ENCODE peak calls at places on chromosomes 11 and 22, in ten cellular contexts. One of them, this sample, is unnamed.

GRCh38 chr11:69425895-69426544 is 55.4 kb upstream of the LINC01488 start:
- DNase-seq in AG04449: no peak
- DNase-seq in fibroblast of pulmonary artery: no peak
- DNase-seq in psoas muscle: no peak
- DNase-seq in cardiac fibroblast: no peak
- DNase-seq in ovary: no peak
- DNase-seq in choroid plexus epithelial cell: no peak
- DNase-seq in mucosa of descending colon: peak
- DNase-seq in astrocyte of the cerebellum: no peak
- DNase-seq in progenitor cell of endocrine pancreas: no peak
- DNase-seq in this sample: no peak

GRCh38 chr22:44329179-44329796 is 16.5 kb upstream of the SHISAL1 start:
- DNase-seq in AG04449: no peak
- DNase-seq in fibroblast of pulmonary artery: no peak
- DNase-seq in psoas muscle: no peak
- DNase-seq in cardiac fibroblast: peak
- DNase-seq in ovary: no peak
- DNase-seq in choroid plexus epithelial cell: peak
- DNase-seq in mucosa of descending colon: no peak
- DNase-seq in astrocyte of the cerebellum: no peak
- DNase-seq in progenitor cell of endocrine pancreas: no peak
- DNase-seq in this sample: no peak

GRCh38 chr11:44531116-44531504 is 34.4 kb upstream of the CD82 start:
- DNase-seq in AG04449: no peak
- DNase-seq in fibroblast of pulmonary artery: no peak
- DNase-seq in psoas muscle: no peak
- DNase-seq in cardiac fibroblast: no peak
- DNase-seq in ovary: no peak
- DNase-seq in choroid plexus epithelial cell: no peak
- DNase-seq in mucosa of descending colon: no peak
- DNase-seq in astrocyte of the cerebellum: no peak
- DNase-seq in progenitor cell of endocrine pancreas: no peak
- DNase-seq in this sample: no peak

GRCh38 chr22:24270556-24271405 is at the start of gene SPECC1L:
- DNase-seq in AG04449: no peak
- DNase-seq in fibroblast of pulmonary artery: peak
- DNase-seq in psoas muscle: peak
- DNase-seq in cardiac fibroblast: peak
- DNase-seq in ovary: peak
- DNase-seq in choroid plexus epithelial cell: peak
- DNase-seq in mucosa of descending colon: peak
- DNase-seq in astrocyte of the cerebellum: peak
- DNase-seq in progenitor cell of endocrine pancreas: peak
- DNase-seq in this sample: no peak

GRCh38 chr11:13316528-13316961 is 39.0 kb downstream of the BMAL1 start:
- DNase-seq in AG04449: no peak
- DNase-seq in fibroblast of pulmonary artery: peak
- DNase-seq in psoas muscle: peak
- DNase-seq in cardiac fibroblast: peak
- DNase-seq in ovary: peak
- DNase-seq in choroid plexus epithelial cell: peak
- DNase-seq in mucosa of descending colon: no peak
- DNase-seq in astrocyte of the cerebellum: peak
- DNase-seq in progenitor cell of endocrine pancreas: no peak
- DNase-seq in this sample: peak

GRCh38 chr11:64786308-64786707 is 8.0 kb upstream of the SF1 start:
- DNase-seq in AG04449: no peak
- DNase-seq in fibroblast of pulmonary artery: no peak
- DNase-seq in psoas muscle: no peak
- DNase-seq in cardiac fibroblast: no peak
- DNase-seq in ovary: peak
- DNase-seq in choroid plexus epithelial cell: no peak
- DNase-seq in mucosa of descending colon: no peak
- DNase-seq in astrocyte of the cerebellum: no peak
- DNase-seq in progenitor cell of endocrine pancreas: no peak
- DNase-seq in this sample: no peak

GRCh38 chr11:28963189-28963588 is 855.0 kb downstream of the METTL15 start:
- DNase-seq in AG04449: peak
- DNase-seq in fibroblast of pulmonary artery: peak
- DNase-seq in psoas muscle: no peak
- DNase-seq in cardiac fibroblast: peak
- DNase-seq in ovary: no peak
- DNase-seq in choroid plexus epithelial cell: peak
- DNase-seq in mucosa of descending colon: no peak
- DNase-seq in astrocyte of the cerebellum: no peak
- DNase-seq in progenitor cell of endocrine pancreas: no peak
- DNase-seq in this sample: no peak

GRCh38 chr11:29124436-29124835 is 892.4 kb downstream of the KCNA4 start:
- DNase-seq in AG04449: no peak
- DNase-seq in fibroblast of pulmonary artery: no peak
- DNase-seq in psoas muscle: no peak
- DNase-seq in cardiac fibroblast: no peak
- DNase-seq in ovary: no peak
- DNase-seq in choroid plexus epithelial cell: no peak
- DNase-seq in mucosa of descending colon: no peak
- DNase-seq in astrocyte of the cerebellum: no peak
- DNase-seq in progenitor cell of endocrine pancreas: no peak
- DNase-seq in this sample: no peak

GRCh38 chr11:46675288-46675851 is 25.0 kb downstream of the ARHGAP1 start:
- DNase-seq in AG04449: no peak
- DNase-seq in fibroblast of pulmonary artery: peak
- DNase-seq in psoas muscle: peak
- DNase-seq in cardiac fibroblast: peak
- DNase-seq in ovary: peak
- DNase-seq in choroid plexus epithelial cell: peak
- DNase-seq in mucosa of descending colon: peak
- DNase-seq in astrocyte of the cerebellum: peak
- DNase-seq in progenitor cell of endocrine pancreas: no peak
- DNase-seq in this sample: no peak

GRCh38 chr11:128548655-128549255 is 38.6 kb downstream of the ETS1 start:
- DNase-seq in AG04449: no peak
- DNase-seq in fibroblast of pulmonary artery: peak
- DNase-seq in psoas muscle: peak
- DNase-seq in cardiac fibroblast: peak
- DNase-seq in ovary: peak
- DNase-seq in choroid plexus epithelial cell: peak
- DNase-seq in mucosa of descending colon: peak
- DNase-seq in astrocyte of the cerebellum: no peak
- DNase-seq in progenitor cell of endocrine pancreas: no peak
- DNase-seq in this sample: no peak

DNA sequence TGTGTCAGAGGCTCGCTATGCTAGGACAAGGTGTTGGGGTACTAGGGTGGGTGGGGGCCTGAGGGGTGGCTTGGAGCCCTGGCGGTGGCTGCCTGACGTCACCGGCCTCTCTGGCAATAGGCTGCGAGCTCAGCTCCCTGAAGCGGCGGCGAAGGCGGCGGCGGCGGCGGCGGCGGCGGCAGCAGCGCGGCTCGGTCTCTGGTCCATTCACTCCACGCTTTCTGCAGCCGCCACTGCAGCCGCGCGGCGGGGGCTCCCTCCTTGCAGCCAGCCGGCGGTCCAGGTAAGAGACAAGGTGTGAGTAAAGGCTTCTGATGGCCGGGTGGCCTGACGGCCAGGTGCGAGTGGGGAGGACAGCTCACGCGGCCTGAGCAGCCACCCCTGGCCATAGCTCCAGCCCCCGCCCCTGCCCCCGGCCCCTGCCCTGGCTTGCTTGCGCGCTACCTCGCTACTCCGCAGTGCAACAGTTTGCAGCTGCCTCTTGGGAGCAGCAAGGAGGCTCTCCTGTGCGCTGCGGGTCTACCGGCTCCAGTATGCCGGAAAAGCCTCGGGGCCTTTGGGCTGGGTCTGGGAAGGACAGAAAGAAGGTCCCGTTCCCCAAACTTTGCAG is at the start of gene C11orf87:
- DNase-seq in AG04449: no peak
- DNase-seq in fibroblast of pulmonary artery: no peak
- DNase-seq in psoas muscle: no peak
- DNase-seq in cardiac fibroblast: peak
- DNase-seq in ovary: no peak
- DNase-seq in choroid plexus epithelial cell: peak
- DNase-seq in mucosa of descending colon: no peak
- DNase-seq in astrocyte of the cerebellum: no peak
- DNase-seq in progenitor cell of endocrine pancreas: no peak
- DNase-seq in this sample: no peak
- TF ChIP-seq CTCF in AG04449: peak
- TF ChIP-seq CTCF in fibroblast of pulmonary artery: no peak
- TF ChIP-seq CTCF in psoas muscle: no peak
- TF ChIP-seq CTCF in cardiac fibroblast: no peak
- TF ChIP-seq CTCF in ovary: no peak
- TF ChIP-seq CTCF in choroid plexus epithelial cell: no peak
- TF ChIP-seq CTCF in mucosa of descending colon: no peak
- TF ChIP-seq CTCF in astrocyte of the cerebellum: no peak
- TF ChIP-seq CTCF in progenitor cell of endocrine pancreas: no peak
- TF ChIP-seq CTCF in this sample: no peak

GRCh38 chr11:86129775-86130540 is 61.1 kb upstream of the PICALM start:
- DNase-seq in AG04449: no peak
- DNase-seq in fibroblast of pulmonary artery: no peak
- DNase-seq in psoas muscle: no peak
- DNase-seq in cardiac fibroblast: no peak
- DNase-seq in ovary: no peak
- DNase-seq in choroid plexus epithelial cell: no peak
- DNase-seq in mucosa of descending colon: no peak
- DNase-seq in astrocyte of the cerebellum: no peak
- DNase-seq in progenitor cell of endocrine pancreas: no peak
- DNase-seq in this sample: no peak
- TF ChIP-seq CTCF in AG04449: no peak
- TF ChIP-seq CTCF in fibroblast of pulmonary artery: no peak
- TF ChIP-seq CTCF in psoas muscle: no peak
- TF ChIP-seq CTCF in cardiac fibroblast: no peak
- TF ChIP-seq CTCF in ovary: no peak
- TF ChIP-seq CTCF in choroid plexus epithelial cell: no peak
- TF ChIP-seq CTCF in mucosa of descending colon: no peak
- TF ChIP-seq CTCF in astrocyte of the cerebellum: no peak
- TF ChIP-seq CTCF in progenitor cell of endocrine pancreas: no peak
- TF ChIP-seq CTCF in this sample: no peak

GRCh38 chr11:66880484-66881211 is 23.8 kb downstream of the LRFN4 start:
- DNase-seq in AG04449: no peak
- DNase-seq in fibroblast of pulmonary artery: no peak
- DNase-seq in psoas muscle: no peak
- DNase-seq in cardiac fibroblast: no peak
- DNase-seq in ovary: no peak
- DNase-seq in choroid plexus epithelial cell: peak
- DNase-seq in mucosa of descending colon: no peak
- DNase-seq in astrocyte of the cerebellum: no peak
- DNase-seq in progenitor cell of endocrine pancreas: no peak
- DNase-seq in this sample: no peak
- TF ChIP-seq CTCF in AG04449: no peak
- TF ChIP-seq CTCF in fibroblast of pulmonary artery: no peak
- TF ChIP-seq CTCF in psoas muscle: no peak
- TF ChIP-seq CTCF in cardiac fibroblast: no peak
- TF ChIP-seq CTCF in ovary: no peak
- TF ChIP-seq CTCF in choroid plexus epithelial cell: no peak
- TF ChIP-seq CTCF in mucosa of descending colon: no peak
- TF ChIP-seq CTCF in astrocyte of the cerebellum: no peak
- TF ChIP-seq CTCF in progenitor cell of endocrine pancreas: no peak
- TF ChIP-seq CTCF in this sample: no peak

DNA sequence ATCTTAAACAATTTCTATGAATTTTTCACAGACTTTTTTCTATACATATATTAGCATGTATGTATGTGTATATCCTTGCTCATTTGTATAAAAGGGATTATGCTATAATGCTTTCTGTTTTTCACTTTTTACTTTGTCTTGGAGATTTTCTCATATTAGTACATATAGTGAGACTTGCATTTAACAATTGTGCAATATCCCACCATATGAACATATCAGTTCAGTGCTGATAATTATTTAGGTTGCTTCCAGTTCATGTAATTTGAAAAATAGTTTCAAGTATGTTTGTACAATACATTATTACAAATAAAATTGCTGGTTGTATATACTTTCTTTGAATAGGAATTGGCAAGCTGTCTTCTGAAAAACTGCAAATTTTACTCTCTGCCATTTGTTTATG is 37.9 kb downstream of the HEPHL1 start:
- DNase-seq in AG04449: no peak
- DNase-seq in fibroblast of pulmonary artery: no peak
- DNase-seq in psoas muscle: no peak
- DNase-seq in cardiac fibroblast: no peak
- DNase-seq in ovary: no peak
- DNase-seq in choroid plexus epithelial cell: no peak
- DNase-seq in mucosa of descending colon: no peak
- DNase-seq in astrocyte of the cerebellum: no peak
- DNase-seq in progenitor cell of endocrine pancreas: no peak
- DNase-seq in this sample: no peak
- TF ChIP-seq CTCF in AG04449: no peak
- TF ChIP-seq CTCF in fibroblast of pulmonary artery: no peak
- TF ChIP-seq CTCF in psoas muscle: no peak
- TF ChIP-seq CTCF in cardiac fibroblast: no peak
- TF ChIP-seq CTCF in ovary: no peak
- TF ChIP-seq CTCF in choroid plexus epithelial cell: no peak
- TF ChIP-seq CTCF in mucosa of descending colon: no peak
- TF ChIP-seq CTCF in astrocyte of the cerebellum: no peak
- TF ChIP-seq CTCF in progenitor cell of endocrine pancreas: no peak
- TF ChIP-seq CTCF in this sample: no peak

GRCh38 chr11:62489204-62489603 is 57.4 kb downstream of the AHNAK start:
- DNase-seq in AG04449: no peak
- DNase-seq in fibroblast of pulmonary artery: no peak
- DNase-seq in psoas muscle: no peak
- DNase-seq in cardiac fibroblast: no peak
- DNase-seq in ovary: no peak
- DNase-seq in choroid plexus epithelial cell: no peak
- DNase-seq in mucosa of descending colon: no peak
- DNase-seq in astrocyte of the cerebellum: no peak
- DNase-seq in progenitor cell of endocrine pancreas: no peak
- DNase-seq in this sample: no peak
- TF ChIP-seq CTCF in AG04449: no peak
- TF ChIP-seq CTCF in fibroblast of pulmonary artery: no peak
- TF ChIP-seq CTCF in psoas muscle: no peak
- TF ChIP-seq CTCF in cardiac fibroblast: no peak
- TF ChIP-seq CTCF in ovary: no peak
- TF ChIP-seq CTCF in choroid plexus epithelial cell: no peak
- TF ChIP-seq CTCF in mucosa of descending colon: no peak
- TF ChIP-seq CTCF in astrocyte of the cerebellum: no peak
- TF ChIP-seq CTCF in progenitor cell of endocrine pancreas: no peak
- TF ChIP-seq CTCF in this sample: no peak

DNA sequence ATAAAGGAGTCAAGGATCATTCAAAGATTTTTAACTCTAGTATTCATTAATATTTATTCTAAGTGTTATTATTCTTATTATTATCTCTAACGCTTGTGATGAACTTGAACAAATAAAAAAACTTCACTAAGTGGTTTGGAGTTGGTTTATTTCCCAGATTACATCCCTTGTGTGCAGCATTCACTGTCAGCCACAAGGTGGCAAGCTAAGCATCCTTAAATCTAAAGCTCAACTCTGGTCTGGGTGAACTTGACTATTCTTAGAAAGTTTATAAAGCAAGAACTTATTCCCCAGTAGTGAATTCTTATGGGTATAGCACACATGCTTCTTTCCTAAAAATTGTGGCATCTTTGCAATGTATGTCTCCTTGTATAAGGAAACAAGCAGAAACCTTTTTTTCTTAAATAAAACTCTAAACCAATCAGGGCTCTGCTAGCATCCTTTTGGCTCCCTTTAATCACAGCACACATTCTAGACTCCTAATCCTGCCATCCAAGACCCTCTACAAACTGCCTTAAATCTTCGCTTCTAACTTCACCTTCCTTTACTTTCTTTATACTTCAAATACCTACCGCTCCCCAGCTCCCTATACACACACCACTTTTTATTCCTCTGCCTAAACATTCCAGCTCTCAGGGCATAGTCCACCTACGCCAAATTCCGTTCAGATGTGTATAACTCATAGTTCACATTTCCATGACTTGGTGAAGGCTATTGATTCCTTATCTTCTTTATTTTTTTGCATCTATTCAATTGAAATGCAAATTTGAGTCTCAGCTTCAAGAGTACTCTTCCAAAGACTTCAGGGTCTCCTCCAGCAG is 1068.8 kb downstream of the DLG2 start:
- DNase-seq in AG04449: peak
- DNase-seq in fibroblast of pulmonary artery: peak
- DNase-seq in psoas muscle: no peak
- DNase-seq in cardiac fibroblast: peak
- DNase-seq in ovary: no peak
- DNase-seq in choroid plexus epithelial cell: peak
- DNase-seq in mucosa of descending colon: peak
- DNase-seq in astrocyte of the cerebellum: peak
- DNase-seq in progenitor cell of endocrine pancreas: no peak
- DNase-seq in this sample: peak
- TF ChIP-seq CTCF in AG04449: peak
- TF ChIP-seq CTCF in fibroblast of pulmonary artery: peak
- TF ChIP-seq CTCF in psoas muscle: peak
- TF ChIP-seq CTCF in cardiac fibroblast: peak
- TF ChIP-seq CTCF in ovary: peak
- TF ChIP-seq CTCF in choroid plexus epithelial cell: peak
- TF ChIP-seq CTCF in mucosa of descending colon: peak
- TF ChIP-seq CTCF in astrocyte of the cerebellum: peak
- TF ChIP-seq CTCF in progenitor cell of endocrine pancreas: peak
- TF ChIP-seq CTCF in this sample: peak

This sample was measured in HFF-Myc.